ENCODE peak calls at places on chromosomes 2 and 18, in nine cellular contexts. S is stimulated activated CD4-positive, alpha-beta T cell treated with anti-CD3 and anti-CD28 coated beads, TNF-alpha, amount 100 ng/mL, for 48 hours; G is NCI-H1105; L is NCI-H460; Z is hepatic stellate cell; B is EL; H is activated CD4-positive, alpha-beta T cell treated with anti-CD3 and anti-CD28 coated beads, Interleukin-2, amount 50 U/mL, for 1 hour; J is HuH-7.5; W is Calu3. Y is an unnamed sample.

GRCh38 chr2:207318071-207318683 is 152.4 kb upstream of the KLF7 start:
- DNase-seq in G (no peak), S (no peak), Z (no peak), J (no peak), B (no peak), W (no peak), H (no peak), L (no peak), Y (no peak)

GRCh38 chr2:19955544-19956422 is 34.1 kb downstream of the WDR35 start:
- DNase-seq in B (peak), Z (peak), G (peak), L (peak), W (peak), H (peak), S (peak), J (peak), Y (peak)

GRCh38 chr2:39243469-39244123 is at the start of gene CDKL4:
- DNase-seq in W (no peak), H (peak), G (peak), Z (peak), B (peak), J (no peak), L (no peak), S (no peak), Y (no peak)

GRCh38 chr2:142914507-142915313 is 37.2 kb downstream of the KYNU start:
- DNase-seq in S (no peak), Z (no peak), J (no peak), G (no peak), L (no peak), H (no peak), B (no peak), W (peak), Y (no peak)

GRCh38 chr2:68653034-68653433 is 9.7 kb downstream of the PROKR1 start:
- DNase-seq in G (no peak), Z (no peak), L (no peak), S (no peak), J (no peak), H (no peak), B (no peak), W (no peak), Y (no peak)

GRCh38 chr2:158034198-158034831 is 67.4 kb upstream of the UPP2 start:
- DNase-seq in G (peak), W (peak), B (peak), Z (peak), S (no peak), L (peak), H (no peak), J (peak), Y (peak)

GRCh38 chr2:237327191-237327590 is 86.8 kb downstream of the COL6A3 start:
- DNase-seq in Z (no peak), S (no peak), B (no peak), L (no peak), G (no peak), J (no peak), W (no peak), H (no peak), Y (no peak)

GRCh38 chr2:158496986-158497385 is 40.2 kb downstream of the PKP4 start:
- DNase-seq in G (no peak), B (no peak), W (no peak), S (no peak), J (no peak), H (no peak), Z (no peak), L (no peak), Y (no peak)

GRCh38 chr2:164737612-164738081 is 104.0 kb downstream of the COBLL1 start:
- DNase-seq in Z (peak), G (peak), B (peak), J (peak), L (peak), H (no peak), S (no peak), W (peak), Y (peak)

GRCh38 chr2:179186126-179186525 is 78.5 kb downstream of the SESTD1 start:
- DNase-seq in H (no peak), J (no peak), G (no peak), B (peak), S (no peak), W (no peak), L (no peak), Z (peak), Y (no peak)

GRCh38 chr2:88656690-88657089 is 29.4 kb upstream of the EIF2AK3 start:
- DNase-seq in H (no peak), L (no peak), S (no peak), Z (peak), W (no peak), J (no peak), B (peak), G (no peak), Y (no peak)

GRCh38 chr2:209960676-209961630 is 41.5 kb upstream of the RPE start:
- DNase-seq in S (peak), W (peak), H (peak), Z (peak), B (peak), L (peak), G (peak), J (peak), Y (peak)

GRCh38 chr2:157181234-157181633 is 76.3 kb upstream of the GALNT5 start:
- DNase-seq in J (no peak), L (no peak), B (no peak), S (no peak), G (no peak), W (no peak), Z (no peak), H (no peak), Y (no peak)

GRCh38 chr2:241736111-241736510 is 1.7 kb downstream of the D2HGDH start:
- DNase-seq in G (no peak), L (no peak), H (no peak), W (no peak), B (no peak), Z (no peak), S (no peak), J (no peak), Y (no peak)

GRCh38 chr18:50104421-50104820 is 90.5 kb downstream of the MYO5B start:
- DNase-seq in G (no peak), H (no peak), B (no peak), W (no peak), L (no peak), J (no peak), S (no peak), Z (no peak), Y (no peak)

GRCh38 chr2:95158891-95159619 is 593 bp downstream of the ZNF514 start:
- DNase-seq in H (no peak), L (no peak), W (peak), J (peak), S (no peak), Z (peak), B (peak), G (no peak), Y (peak)

GRCh38 chr2:161104054-161104553 is 56.1 kb upstream of the TANK start:
- DNase-seq in Z (no peak), S (no peak), J (no peak), W (no peak), G (no peak), B (no peak), H (no peak), L (no peak), Y (no peak)

Y was measured in SW480.